ENCODE peak calls at places on chromosome 9, in eight cellular contexts. O is ascending aorta; G is CD8-positive, alpha-beta T cell; U is aorta; B is ovary; N is spleen; X is uterus; D is A549. F is an unnamed sample. For H3K9me3, the result is how much of the 10 kb centered on the place peaks cover.

GRCh38 chr9:5510360-5510931 is at the start of gene PDCD1LG2:
- DNase-seq in O (no peak), G (no peak), U (no peak), B (no peak), N (no peak), X (no peak), D (no peak), F (no peak)

GRCh38 chr9:98805506-98806272 is 1.8 kb upstream of the GALNT12 start:
- DNase-seq in O (no peak), G (no peak), U (no peak), B (no peak), N (no peak), X (no peak), D (no peak), F (no peak)

GRCh38 chr9:14314424-14314928 is 535 bp upstream of the NFIB start:
- DNase-seq in O (peak), G (no peak), U (peak), B (peak), N (no peak), X (peak), D (peak), F (no peak)

GRCh38 chr9:89435315-89435823 is 62.5 kb downstream of the SEMA4D start:
- DNase-seq in O (no peak), G (no peak), U (peak), B (no peak), N (peak), X (no peak), D (no peak), F (no peak)

GRCh38 chr9:138100711-138101349 is 223.2 kb downstream of the CACNA1B start:
- DNase-seq in O (no peak), G (no peak), U (no peak), B (no peak), N (peak), X (no peak), D (no peak), F (no peak)

GRCh38 chr9:97809666-97810344 is 43.2 kb upstream of the FOXE1 start:
- DNase-seq in O (no peak), G (no peak), U (no peak), B (no peak), N (no peak), X (no peak), D (no peak), F (no peak)

GRCh38 chr9:111937781-111938426 is 41.3 kb downstream of the UGCG start:
- DNase-seq in O (peak), G (peak), U (peak), B (no peak), N (peak), X (peak), D (no peak), F (peak)

GRCh38 chr9:18010492-18010891 is 431.6 kb downstream of the SH3GL2 start:
- DNase-seq in O (no peak), G (no peak), U (no peak), B (no peak), N (no peak), X (no peak), D (no peak), F (no peak)

GRCh38 chr9:27086818-27087680 is 22.0 kb upstream of the TEK start:
- DNase-seq in O (no peak), G (no peak), U (no peak), B (no peak), N (no peak), X (no peak), D (no peak), F (no peak)

GRCh38 chr9:109017061-109017460 is 3.8 kb upstream of the CTNNAL1 start:
- DNase-seq in O (no peak), G (no peak), U (no peak), B (no peak), N (no peak), X (no peak), D (no peak), F (no peak)

GRCh38 chr9:68493953-68494541 is 46.6 kb downstream of the TMEM252 start:
- DNase-seq in O (no peak), G (no peak), U (no peak), B (no peak), N (no peak), X (no peak), D (no peak), F (no peak)

GRCh38 chr9:69637801-69638200 is 34.4 kb downstream of the APBA1 start:
- DNase-seq in O (no peak), G (no peak), U (no peak), B (no peak), N (no peak), X (no peak), D (no peak), F (no peak)

GRCh38 chr9:13865869-13866268 is 448.1 kb downstream of the NFIB start:
- DNase-seq in O (no peak), G (no peak), U (no peak), B (no peak), N (no peak), X (no peak), D (no peak), F (no peak)

GRCh38 chr9:122518841-122519240 is at the start of gene OR1J4:
- DNase-seq in O (no peak), G (no peak), U (no peak), B (no peak), N (no peak), X (no peak), D (no peak), F (no peak)
- H3K9me3 ChIP-seq in O (under half), G (under half), U (under half), B (under half), N (under half), X (under half), D (under half), F (under half)

GRCh38 chr9:136283291-136284235 is 20.3 kb downstream of the CCDC187 start:
- DNase-seq in O (peak), G (peak), U (peak), B (peak), N (peak), X (peak), D (peak), F (peak)
- H3K27ac ChIP-seq in O (peak), G (no peak), U (no peak), B (no peak), N (no peak), X (no peak), D (no peak), F (no peak)

GRCh38 chr9:129511320-129511900 is 109.5 kb downstream of the C9orf50 start:
- DNase-seq in O (no peak), G (no peak), U (no peak), B (no peak), N (peak), X (no peak), D (no peak), F (no peak)
- H3K9me3 ChIP-seq in O (under half), G (under half), U (under half), B (under half), N (under half), X (under half), D (half or more), F (under half)

DNA sequence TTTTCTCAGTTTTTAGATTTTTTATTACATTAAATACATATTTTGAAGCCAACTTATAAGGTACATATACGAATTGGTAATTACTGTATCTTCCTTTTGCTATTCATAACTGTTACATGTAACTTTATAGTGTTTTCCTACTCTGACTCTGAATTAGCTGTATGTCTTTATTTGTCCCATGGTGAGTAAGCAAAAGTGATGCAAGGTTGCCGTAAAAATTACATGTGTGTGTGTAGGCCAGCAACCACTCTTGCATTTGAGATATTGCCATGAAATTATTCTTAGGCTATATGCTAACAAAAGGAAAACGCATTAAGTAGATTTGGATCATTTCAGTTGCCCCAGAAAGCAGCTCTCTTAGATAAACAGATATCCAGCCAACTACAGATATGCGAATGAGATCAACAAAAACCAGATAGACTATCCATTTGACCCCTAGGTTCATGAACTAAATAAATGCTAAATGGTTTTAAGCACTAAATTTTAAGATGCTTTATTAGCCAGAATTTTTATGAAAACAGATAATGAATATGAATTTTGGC is 73.6 kb downstream of the CYLC2 start:
- DNase-seq in O (no peak), G (no peak), U (no peak), B (no peak), N (no peak), X (no peak), D (no peak), F (no peak)
- H3K27ac ChIP-seq in O (no peak), G (no peak), U (no peak), B (no peak), N (no peak), X (no peak), D (no peak), F (no peak)

GRCh38 chr9:115360122-115360521 is 242.2 kb upstream of the TNC start:
- DNase-seq in O (no peak), G (no peak), U (no peak), B (no peak), N (no peak), X (no peak), D (no peak), F (no peak)
- H3K9me3 ChIP-seq in O (under half), G (under half), U (under half), B (under half), N (under half), X (under half), D (under half), F (under half)

GRCh38 chr9:34374905-34375552 is 1.7 kb downstream of the MYORG start:
- DNase-seq in O (no peak), G (no peak), U (no peak), B (no peak), N (no peak), X (no peak), D (no peak), F (no peak)
- H3K27ac ChIP-seq in O (no peak), G (no peak), U (no peak), B (no peak), N (no peak), X (no peak), D (no peak), F (no peak)

DNA sequence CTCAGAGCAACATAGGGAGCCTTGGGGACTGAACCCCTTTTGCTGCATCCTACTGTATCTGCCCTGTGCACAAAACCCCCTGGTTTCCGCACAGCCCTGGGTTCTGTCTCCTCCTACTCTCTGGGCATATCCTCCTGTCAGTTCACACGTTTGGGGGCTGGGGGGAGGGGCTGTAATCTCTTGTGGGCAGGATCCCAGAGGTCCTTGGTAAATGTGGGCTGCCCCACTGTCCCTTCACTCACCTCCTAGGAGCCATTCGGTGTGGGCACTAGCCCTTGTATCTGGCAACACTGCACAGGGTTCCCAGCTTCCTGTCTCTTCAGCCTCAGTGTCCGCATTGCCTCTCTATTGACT is 271.8 kb upstream of the DMAC1 start:
- DNase-seq in O (no peak), G (no peak), U (no peak), B (no peak), N (no peak), X (no peak), D (no peak), F (no peak)
- H3K9me3 ChIP-seq in O (under half), G (under half), U (under half), B (under half), N (under half), X (under half), D (under half), F (under half)

F was measured in CD4-positive, alpha-beta T cell.